ENCODE peak calls at places on chromosomes 11 and 22, in seven cellular contexts. One of them, this sample, is unnamed.

GRCh38 chr11:61949169-61950034 is 749 bp upstream of the BEST1 start:
- DNase-seq in IMR-90: peak
- DNase-seq in NCI-H1092 treated with DMSO at 0.1 percent for 48 hours: peak
- DNase-seq in NCI-H446: peak
- DNase-seq in kidney tubule cell: peak
- DNase-seq in SJSA1: peak
- DNase-seq in kidney: peak
- DNase-seq in this sample: peak

GRCh38 chr11:62142921-62143320 is 19.1 kb downstream of the INCENP start:
- DNase-seq in IMR-90: no peak
- DNase-seq in NCI-H1092 treated with DMSO at 0.1 percent for 48 hours: no peak
- DNase-seq in NCI-H446: peak
- DNase-seq in kidney tubule cell: no peak
- DNase-seq in SJSA1: no peak
- DNase-seq in kidney: no peak
- DNase-seq in this sample: no peak

GRCh38 chr11:80320765-80321164 is 879.9 kb upstream of the TENM4 start:
- DNase-seq in IMR-90: no peak
- DNase-seq in NCI-H1092 treated with DMSO at 0.1 percent for 48 hours: peak
- DNase-seq in NCI-H446: no peak
- DNase-seq in kidney tubule cell: peak
- DNase-seq in SJSA1: no peak
- DNase-seq in kidney: no peak
- DNase-seq in this sample: no peak

GRCh38 chr11:45410391-45411215 is 124.5 kb upstream of the SYT13 start:
- DNase-seq in IMR-90: no peak
- DNase-seq in NCI-H1092 treated with DMSO at 0.1 percent for 48 hours: no peak
- DNase-seq in NCI-H446: no peak
- DNase-seq in kidney tubule cell: no peak
- DNase-seq in SJSA1: no peak
- DNase-seq in kidney: no peak
- DNase-seq in this sample: no peak

GRCh38 chr11:24391165-24391564 is 105.7 kb upstream of the LUZP2 start:
- DNase-seq in IMR-90: peak
- DNase-seq in NCI-H1092 treated with DMSO at 0.1 percent for 48 hours: no peak
- DNase-seq in NCI-H446: no peak
- DNase-seq in kidney tubule cell: no peak
- DNase-seq in SJSA1: no peak
- DNase-seq in kidney: no peak
- DNase-seq in this sample: no peak

GRCh38 chr11:69005631-69006368 is 7.2 kb downstream of the MRGPRF start:
- DNase-seq in IMR-90: no peak
- DNase-seq in NCI-H1092 treated with DMSO at 0.1 percent for 48 hours: no peak
- DNase-seq in NCI-H446: no peak
- DNase-seq in kidney tubule cell: no peak
- DNase-seq in SJSA1: no peak
- DNase-seq in kidney: peak
- DNase-seq in this sample: no peak

GRCh38 chr11:126317681-126318641 is 14.1 kb downstream of the DCPS start:
- DNase-seq in IMR-90: peak
- DNase-seq in NCI-H1092 treated with DMSO at 0.1 percent for 48 hours: no peak
- DNase-seq in NCI-H446: peak
- DNase-seq in kidney tubule cell: peak
- DNase-seq in SJSA1: peak
- DNase-seq in kidney: peak
- DNase-seq in this sample: no peak

GRCh38 chr22:41880653-41881052 is 34.2 kb downstream of the SHISA8 start:
- DNase-seq in IMR-90: no peak
- DNase-seq in NCI-H1092 treated with DMSO at 0.1 percent for 48 hours: no peak
- DNase-seq in NCI-H446: no peak
- DNase-seq in kidney tubule cell: no peak
- DNase-seq in SJSA1: no peak
- DNase-seq in kidney: no peak
- DNase-seq in this sample: no peak

GRCh38 chr11:72048718-72049460 is 31.5 kb downstream of the NUMA1 start:
- DNase-seq in IMR-90: no peak
- DNase-seq in NCI-H1092 treated with DMSO at 0.1 percent for 48 hours: peak
- DNase-seq in NCI-H446: no peak
- DNase-seq in kidney tubule cell: no peak
- DNase-seq in SJSA1: no peak
- DNase-seq in kidney: no peak
- DNase-seq in this sample: no peak

GRCh38 chr11:17609536-17610401 is 62.7 kb downstream of the OTOG start:
- DNase-seq in IMR-90: no peak
- DNase-seq in NCI-H1092 treated with DMSO at 0.1 percent for 48 hours: no peak
- DNase-seq in NCI-H446: no peak
- DNase-seq in kidney tubule cell: no peak
- DNase-seq in SJSA1: no peak
- DNase-seq in kidney: no peak
- DNase-seq in this sample: no peak

GRCh38 chr22:27609411-27610029 is 192.0 kb downstream of the MN1 start:
- DNase-seq in IMR-90: no peak
- DNase-seq in NCI-H1092 treated with DMSO at 0.1 percent for 48 hours: no peak
- DNase-seq in NCI-H446: no peak
- DNase-seq in kidney tubule cell: no peak
- DNase-seq in SJSA1: no peak
- DNase-seq in kidney: no peak
- DNase-seq in this sample: no peak

GRCh38 chr22:17939579-17939978 is 84.8 kb downstream of the MICAL3 start:
- DNase-seq in IMR-90: no peak
- DNase-seq in NCI-H1092 treated with DMSO at 0.1 percent for 48 hours: no peak
- DNase-seq in NCI-H446: no peak
- DNase-seq in kidney tubule cell: no peak
- DNase-seq in SJSA1: no peak
- DNase-seq in kidney: no peak
- DNase-seq in this sample: no peak

GRCh38 chr22:23183107-23183698 is 2.9 kb downstream of the BCR start:
- DNase-seq in IMR-90: peak
- DNase-seq in NCI-H1092 treated with DMSO at 0.1 percent for 48 hours: peak
- DNase-seq in NCI-H446: peak
- DNase-seq in kidney tubule cell: peak
- DNase-seq in SJSA1: no peak
- DNase-seq in kidney: peak
- DNase-seq in this sample: peak

GRCh38 chr11:34636127-34636526 is 15.2 kb downstream of the EHF start:
- DNase-seq in IMR-90: no peak
- DNase-seq in NCI-H1092 treated with DMSO at 0.1 percent for 48 hours: no peak
- DNase-seq in NCI-H446: no peak
- DNase-seq in kidney tubule cell: no peak
- DNase-seq in SJSA1: no peak
- DNase-seq in kidney: no peak
- DNase-seq in this sample: no peak

GRCh38 chr11:70111269-70112016 is 33.3 kb downstream of the ANO1 start:
- DNase-seq in IMR-90: peak
- DNase-seq in NCI-H1092 treated with DMSO at 0.1 percent for 48 hours: no peak
- DNase-seq in NCI-H446: no peak
- DNase-seq in kidney tubule cell: peak
- DNase-seq in SJSA1: peak
- DNase-seq in kidney: peak
- DNase-seq in this sample: no peak

GRCh38 chr22:37561209-37562048 is 1.1 kb downstream of the CDC42EP1 start:
- DNase-seq in IMR-90: peak
- DNase-seq in NCI-H1092 treated with DMSO at 0.1 percent for 48 hours: peak
- DNase-seq in NCI-H446: peak
- DNase-seq in kidney tubule cell: peak
- DNase-seq in SJSA1: peak
- DNase-seq in kidney: peak
- DNase-seq in this sample: peak

GRCh38 chr11:77530879-77531278 is 57.0 kb upstream of the PAK1 start:
- DNase-seq in IMR-90: no peak
- DNase-seq in NCI-H1092 treated with DMSO at 0.1 percent for 48 hours: no peak
- DNase-seq in NCI-H446: no peak
- DNase-seq in kidney tubule cell: no peak
- DNase-seq in SJSA1: no peak
- DNase-seq in kidney: no peak
- DNase-seq in this sample: no peak

GRCh38 chr11:26331911-26332571 is at the start of gene ANO3:
- DNase-seq in IMR-90: peak
- DNase-seq in NCI-H1092 treated with DMSO at 0.1 percent for 48 hours: peak
- DNase-seq in NCI-H446: peak
- DNase-seq in kidney tubule cell: peak
- DNase-seq in SJSA1: peak
- DNase-seq in kidney: peak
- DNase-seq in this sample: peak

GRCh38 chr11:11391796-11392195 is 38.7 kb upstream of the CSNK2A3 start:
- DNase-seq in IMR-90: peak
- DNase-seq in NCI-H1092 treated with DMSO at 0.1 percent for 48 hours: no peak
- DNase-seq in NCI-H446: peak
- DNase-seq in kidney tubule cell: peak
- DNase-seq in SJSA1: peak
- DNase-seq in kidney: peak
- DNase-seq in this sample: no peak

GRCh38 chr11:62710001-62710345 is 2.5 kb downstream of the GNG3 start:
- DNase-seq in IMR-90: no peak
- DNase-seq in NCI-H1092 treated with DMSO at 0.1 percent for 48 hours: peak
- DNase-seq in NCI-H446: no peak
- DNase-seq in kidney tubule cell: no peak
- DNase-seq in SJSA1: no peak
- DNase-seq in kidney: no peak
- DNase-seq in this sample: no peak

GRCh38 chr11:93537767-93538261 is 5.4 kb downstream of the SMCO4 start:
- DNase-seq in IMR-90: peak
- DNase-seq in NCI-H1092 treated with DMSO at 0.1 percent for 48 hours: no peak
- DNase-seq in NCI-H446: no peak
- DNase-seq in kidney tubule cell: peak
- DNase-seq in SJSA1: no peak
- DNase-seq in kidney: no peak
- DNase-seq in this sample: no peak

GRCh38 chr11:27423125-27423524 is 49.5 kb downstream of the LGR4 start:
- DNase-seq in IMR-90: peak
- DNase-seq in NCI-H1092 treated with DMSO at 0.1 percent for 48 hours: peak
- DNase-seq in NCI-H446: no peak
- DNase-seq in kidney tubule cell: peak
- DNase-seq in SJSA1: no peak
- DNase-seq in kidney: peak
- DNase-seq in this sample: no peak

GRCh38 chr11:102154806-102155205 is 44.6 kb downstream of the YAP1 start:
- DNase-seq in IMR-90: no peak
- DNase-seq in NCI-H1092 treated with DMSO at 0.1 percent for 48 hours: no peak
- DNase-seq in NCI-H446: no peak
- DNase-seq in kidney tubule cell: no peak
- DNase-seq in SJSA1: no peak
- DNase-seq in kidney: no peak
- DNase-seq in this sample: no peak

GRCh38 chr11:76637491-76638266 is 32.9 kb downstream of the LRRC32 start:
- DNase-seq in IMR-90: no peak
- DNase-seq in NCI-H1092 treated with DMSO at 0.1 percent for 48 hours: no peak
- DNase-seq in NCI-H446: no peak
- DNase-seq in kidney tubule cell: no peak
- DNase-seq in SJSA1: no peak
- DNase-seq in kidney: peak
- DNase-seq in this sample: no peak

GRCh38 chr22:16601437-16602223 is 9.0 kb upstream of the CCT8L2 start:
- DNase-seq in IMR-90: no peak
- DNase-seq in NCI-H1092 treated with DMSO at 0.1 percent for 48 hours: no peak
- DNase-seq in NCI-H446: no peak
- DNase-seq in kidney tubule cell: peak
- DNase-seq in SJSA1: no peak
- DNase-seq in kidney: no peak
- DNase-seq in this sample: no peak

GRCh38 chr11:17651061-17651460 is 68.3 kb upstream of the MYOD1 start:
- DNase-seq in IMR-90: no peak
- DNase-seq in NCI-H1092 treated with DMSO at 0.1 percent for 48 hours: no peak
- DNase-seq in NCI-H446: no peak
- DNase-seq in kidney tubule cell: no peak
- DNase-seq in SJSA1: no peak
- DNase-seq in kidney: no peak
- DNase-seq in this sample: no peak

GRCh38 chr11:69207165-69207889 is 51.6 kb downstream of the SMIM38 start:
- DNase-seq in IMR-90: no peak
- DNase-seq in NCI-H1092 treated with DMSO at 0.1 percent for 48 hours: no peak
- DNase-seq in NCI-H446: no peak
- DNase-seq in kidney tubule cell: no peak
- DNase-seq in SJSA1: no peak
- DNase-seq in kidney: no peak
- DNase-seq in this sample: no peak

GRCh38 chr11:119739021-119739703 is 10.2 kb upstream of the NECTIN1 start:
- DNase-seq in IMR-90: no peak
- DNase-seq in NCI-H1092 treated with DMSO at 0.1 percent for 48 hours: peak
- DNase-seq in NCI-H446: no peak
- DNase-seq in kidney tubule cell: no peak
- DNase-seq in SJSA1: no peak
- DNase-seq in kidney: no peak
- DNase-seq in this sample: no peak

GRCh38 chr11:43919852-43920597 is 22.4 kb upstream of the C11orf96 start:
- DNase-seq in IMR-90: peak
- DNase-seq in NCI-H1092 treated with DMSO at 0.1 percent for 48 hours: no peak
- DNase-seq in NCI-H446: no peak
- DNase-seq in kidney tubule cell: no peak
- DNase-seq in SJSA1: no peak
- DNase-seq in kidney: no peak
- DNase-seq in this sample: no peak

GRCh38 chr11:106426696-106427095 is 349.2 kb downstream of the AASDHPPT start:
- DNase-seq in IMR-90: no peak
- DNase-seq in NCI-H1092 treated with DMSO at 0.1 percent for 48 hours: no peak
- DNase-seq in NCI-H446: no peak
- DNase-seq in kidney tubule cell: peak
- DNase-seq in SJSA1: no peak
- DNase-seq in kidney: no peak
- DNase-seq in this sample: no peak

GRCh38 chr22:36086629-36087254 is 58.1 kb upstream of the RBFOX2 start:
- DNase-seq in IMR-90: no peak
- DNase-seq in NCI-H1092 treated with DMSO at 0.1 percent for 48 hours: no peak
- DNase-seq in NCI-H446: no peak
- DNase-seq in kidney tubule cell: no peak
- DNase-seq in SJSA1: no peak
- DNase-seq in kidney: no peak
- DNase-seq in this sample: no peak

GRCh38 chr11:11958403-11958802 is 50.0 kb downstream of the DKK3 start:
- DNase-seq in IMR-90: no peak
- DNase-seq in NCI-H1092 treated with DMSO at 0.1 percent for 48 hours: no peak
- DNase-seq in NCI-H446: no peak
- DNase-seq in kidney tubule cell: no peak
- DNase-seq in SJSA1: no peak
- DNase-seq in kidney: no peak
- DNase-seq in this sample: no peak

GRCh38 chr22:49925525-49926128 is 7.2 kb downstream of the CRELD2 start:
- DNase-seq in IMR-90: no peak
- DNase-seq in NCI-H1092 treated with DMSO at 0.1 percent for 48 hours: no peak
- DNase-seq in NCI-H446: no peak
- DNase-seq in kidney tubule cell: no peak
- DNase-seq in SJSA1: no peak
- DNase-seq in kidney: peak
- DNase-seq in this sample: no peak

GRCh38 chr22:43776081-43776670 is 35.9 kb downstream of the EFCAB6 start:
- DNase-seq in IMR-90: peak
- DNase-seq in NCI-H1092 treated with DMSO at 0.1 percent for 48 hours: no peak
- DNase-seq in NCI-H446: no peak
- DNase-seq in kidney tubule cell: peak
- DNase-seq in SJSA1: no peak
- DNase-seq in kidney: no peak
- DNase-seq in this sample: no peak

GRCh38 chr22:44354288-44354687 is 41.5 kb upstream of the SHISAL1 start:
- DNase-seq in IMR-90: no peak
- DNase-seq in NCI-H1092 treated with DMSO at 0.1 percent for 48 hours: no peak
- DNase-seq in NCI-H446: no peak
- DNase-seq in kidney tubule cell: no peak
- DNase-seq in SJSA1: no peak
- DNase-seq in kidney: peak
- DNase-seq in this sample: no peak

GRCh38 chr11:111719379-111719778 is 46.8 kb downstream of the PPP2R1B start:
- DNase-seq in IMR-90: peak
- DNase-seq in NCI-H1092 treated with DMSO at 0.1 percent for 48 hours: no peak
- DNase-seq in NCI-H446: no peak
- DNase-seq in kidney tubule cell: no peak
- DNase-seq in SJSA1: no peak
- DNase-seq in kidney: no peak
- DNase-seq in this sample: no peak

GRCh38 chr11:44623716-44624491 is 58.4 kb downstream of the CD82 start:
- DNase-seq in IMR-90: peak
- DNase-seq in NCI-H1092 treated with DMSO at 0.1 percent for 48 hours: peak
- DNase-seq in NCI-H446: no peak
- DNase-seq in kidney tubule cell: peak
- DNase-seq in SJSA1: no peak
- DNase-seq in kidney: peak
- DNase-seq in this sample: no peak

GRCh38 chr11:19419813-19420212 is 179.1 kb upstream of the E2F8 start:
- DNase-seq in IMR-90: peak
- DNase-seq in NCI-H1092 treated with DMSO at 0.1 percent for 48 hours: no peak
- DNase-seq in NCI-H446: no peak
- DNase-seq in kidney tubule cell: no peak
- DNase-seq in SJSA1: no peak
- DNase-seq in kidney: no peak
- DNase-seq in this sample: no peak

This sample was measured in HuH-7.5.